ENCODE peak calls at places on chromosomes 4 and X, in four cellular contexts. B is Panc1, K is HepG2, Q is K562. R is an unnamed sample.

GRCh38 chr4:80619070-80619674 is 283.6 kb downstream of the CFAP299 start:
- DNase-seq in B (no peak), K (peak), Q (no peak), R (peak)

GRCh38 chr4:162056947-162057346 is 106.9 kb downstream of the FSTL5 start:
- DNase-seq in B (no peak), K (no peak), Q (no peak), R (no peak)

GRCh38 chrX:29090811-29091210 is 503.6 kb downstream of the IL1RAPL1 start:
- DNase-seq in B (no peak), K (no peak), Q (no peak), R (no peak)

GRCh38 chr4:16667464-16667863 is 231.0 kb downstream of the LDB2 start:
- DNase-seq in B (no peak), K (no peak), Q (no peak), R (no peak)

GRCh38 chr4:159106636-159107035 is 3.8 kb downstream of the RAPGEF2 start:
- DNase-seq in B (no peak), K (no peak), Q (no peak), R (no peak)

GRCh38 chr4:80710748-80711451 is 319.6 kb upstream of the BMP3 start:
- DNase-seq in B (no peak), K (no peak), Q (no peak), R (no peak)

GRCh38 chr4:5758741-5759140 is 47.7 kb downstream of the EVC start:
- DNase-seq in B (peak), K (no peak), Q (no peak), R (peak)

GRCh38 chrX:97806238-97806637 is 922.5 kb downstream of the RPA4 start:
- DNase-seq in B (no peak), K (no peak), Q (no peak), R (no peak)

GRCh38 chrX:110412971-110413726 is 54.5 kb downstream of the RTL9 start:
- DNase-seq in B (no peak), K (peak), Q (peak), R (no peak)

GRCh38 chr4:147683172-147683571 is 791 bp downstream of the PRMT9 start:
- DNase-seq in B (no peak), K (peak), Q (no peak), R (no peak)

GRCh38 chrX:103211012-103211715 is 3.7 kb upstream of the BEX4 start:
- DNase-seq in B (peak), K (peak), Q (no peak), R (peak)

GRCh38 chr4:157992038-157992706 is 180.7 kb downstream of the GASK1B start:
- DNase-seq in B (no peak), K (peak), Q (peak), R (peak)

GRCh38 chr4:82431026-82431745 is 796 bp downstream of the ENOPH1 start:
- DNase-seq in B (no peak), K (no peak), Q (peak), R (no peak)

GRCh38 chrX:95678679-95679078 is 1006.0 kb upstream of the DIAPH2 start:
- DNase-seq in B (no peak), K (no peak), Q (no peak), R (no peak)

GRCh38 chr4:87559090-87559837 is 30.1 kb upstream of the SPARCL1 start:
- DNase-seq in B (no peak), K (no peak), Q (no peak), R (no peak)

GRCh38 chr4:20506827-20507226 is 193.4 kb upstream of the PACRGL start:
- DNase-seq in B (no peak), K (no peak), Q (no peak), R (no peak)

GRCh38 chr4:148205481-148205880 is 236.7 kb downstream of the NR3C2 start:
- DNase-seq in B (no peak), K (no peak), Q (no peak), R (no peak)

GRCh38 chr4:93867416-93868001 is 39.0 kb downstream of the ATOH1 start:
- DNase-seq in B (no peak), K (no peak), Q (no peak), R (no peak)

GRCh38 chr4:114562176-114562904 is 36.3 kb upstream of the UGT8 start:
- DNase-seq in B (no peak), K (no peak), Q (no peak), R (no peak)

GRCh38 chr4:57344296-57344695 is 234.1 kb upstream of the IGFBP7 start:
- DNase-seq in B (no peak), K (no peak), Q (no peak), R (no peak)

GRCh38 chrX:74603040-74603439 is 11.4 kb downstream of the RLIM start:
- DNase-seq in B (no peak), K (no peak), Q (no peak), R (no peak)

GRCh38 chr4:40251366-40251765 is 54.5 kb downstream of the RHOH start:
- DNase-seq in B (no peak), K (no peak), Q (no peak), R (peak)

GRCh38 chr4:105113800-105114199 is 32.9 kb upstream of the TET2 start:
- DNase-seq in B (no peak), K (no peak), Q (no peak), R (no peak)

GRCh38 chr4:133464311-133464710 is 315.2 kb downstream of the PCDH10 start:
- DNase-seq in B (no peak), K (no peak), Q (no peak), R (no peak)

GRCh38 chr4:16721618-16722291 is 176.7 kb downstream of the LDB2 start:
- DNase-seq in B (no peak), K (peak), Q (no peak), R (no peak)

GRCh38 chrX:47361538-47362511 is 8.6 kb upstream of the ZNF157 start:
- DNase-seq in B (no peak), K (peak), Q (peak), R (peak)

GRCh38 chr4:123488916-123489315 is 92.3 kb downstream of the SPRY1 start:
- DNase-seq in B (no peak), K (peak), Q (no peak), R (peak)

GRCh38 chr4:84750260-84750955 is 167.5 kb downstream of the CDS1 start:
- DNase-seq in B (peak), K (peak), Q (peak), R (peak)

GRCh38 chrX:110794601-110795000 is 1.0 kb downstream of the CHRDL1 start:
- DNase-seq in B (no peak), K (no peak), Q (no peak), R (no peak)

GRCh38 chrX:17616936-17617335 is 120.4 kb upstream of the SCML1 start:
- DNase-seq in B (no peak), K (no peak), Q (no peak), R (no peak)
- TF ChIP-seq TCF7L2 in B (no peak), K (no peak), Q (no peak), R (no peak)

GRCh38 chr4:176134670-176135069 is 60.7 kb downstream of the SPATA4 start:
- DNase-seq in B (no peak), K (no peak), Q (no peak), R (no peak)
- TF ChIP-seq CTCF in B (no peak), K (no peak), Q (no peak), R (no peak)

GRCh38 chrX:78769933-78770332 is 22.4 kb downstream of the LPAR4 start:
- DNase-seq in B (no peak), K (no peak), Q (no peak), R (no peak)
- TF ChIP-seq REST in B (no peak), K (no peak), Q (no peak), R (no peak)

GRCh38 chr4:179872751-179873150 is 2370.5 kb upstream of the TENM3 start:
- DNase-seq in B (no peak), K (no peak), Q (no peak), R (no peak)

GRCh38 chr4:179871726-179872125 is 2371.5 kb upstream of the TENM3 start:
- DNase-seq in B (no peak), K (no peak), Q (no peak), R (no peak)

DNA sequence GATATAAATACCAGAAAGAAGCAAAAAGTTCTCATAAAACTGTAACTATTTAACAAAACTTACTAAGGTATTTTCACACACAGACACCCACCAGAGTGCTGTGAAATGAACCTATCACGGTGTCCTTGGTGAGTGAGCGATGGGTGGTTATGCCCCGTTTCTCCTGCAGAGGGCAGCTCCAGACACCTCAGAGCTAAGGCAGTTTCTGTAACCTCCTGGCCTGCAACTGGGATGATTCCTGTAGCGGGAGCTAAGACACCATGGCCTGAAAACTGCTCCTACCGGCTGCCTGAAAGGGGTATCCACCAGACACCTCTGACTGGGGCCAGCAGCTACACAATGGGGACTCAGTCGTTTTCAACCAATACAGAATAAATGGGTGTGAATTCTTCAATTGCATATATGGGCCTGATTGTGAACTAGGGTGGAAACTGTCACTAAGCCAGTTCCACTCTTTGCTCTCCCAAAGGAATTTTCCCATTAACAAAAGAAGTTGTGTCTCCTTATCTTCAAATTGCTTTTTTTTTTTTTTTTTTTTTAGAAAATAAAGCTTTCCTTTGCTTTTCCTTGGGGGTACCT is 2375.8 kb upstream of the TENM3 start:
- DNase-seq in B (peak), K (peak), Q (peak), R (peak)
- TF ChIP-seq TCF7L2 in B (no peak), K (no peak), Q (no peak), R (no peak)

GRCh38 chr4:48109413-48110263 is 24.4 kb downstream of the TXK start:
- DNase-seq in B (peak), K (peak), Q (no peak), R (peak)
- TF ChIP-seq CTCF in B (peak), K (peak), Q (peak), R (peak)

DNA sequence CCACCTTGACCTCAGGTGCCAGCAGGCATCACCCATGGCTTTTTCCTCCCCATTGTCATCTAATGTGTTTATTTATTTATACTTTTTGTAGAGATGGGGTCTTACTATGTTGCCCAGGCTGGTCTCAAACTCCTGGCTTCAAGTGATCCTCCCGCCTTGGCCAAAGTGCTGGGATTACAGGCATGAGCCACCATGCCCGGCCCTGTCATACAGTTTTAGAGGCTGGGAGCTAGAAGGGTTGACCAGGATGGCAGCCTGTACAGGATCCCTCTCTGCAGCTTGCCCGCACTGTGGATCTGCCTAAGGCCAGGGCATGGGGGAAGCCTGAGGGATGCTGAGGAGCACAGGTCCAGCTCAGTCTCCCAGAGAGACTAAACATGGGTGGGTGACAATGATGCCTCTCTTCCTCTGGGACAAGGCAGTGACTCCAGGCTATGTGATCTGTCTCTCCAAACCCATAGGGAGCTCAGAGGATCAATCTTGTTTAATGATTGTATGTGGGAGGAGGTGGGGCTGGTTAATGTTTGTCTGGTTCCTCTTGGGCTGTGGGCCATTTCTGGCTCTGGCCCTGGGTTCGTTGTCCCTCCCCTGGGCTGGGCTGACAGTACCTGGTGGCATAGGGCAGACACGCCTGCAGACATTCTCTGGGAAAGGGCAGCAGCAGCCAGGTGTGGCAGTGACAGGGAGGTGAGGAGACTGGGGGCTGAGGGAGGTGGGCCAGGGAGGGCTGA is 8.3 kb upstream of the GJB1 start:
- DNase-seq in B (no peak), K (peak), Q (no peak), R (no peak)
- TF ChIP-seq REST in B (no peak), K (peak), Q (no peak), R (no peak)

GRCh38 chrX:133185119-133185518 is 33.0 kb downstream of the TFDP3 start:
- DNase-seq in B (no peak), K (no peak), Q (no peak), R (no peak)
- TF ChIP-seq TCF7L2 in B (no peak), K (no peak), Q (no peak), R (no peak)

DNA sequence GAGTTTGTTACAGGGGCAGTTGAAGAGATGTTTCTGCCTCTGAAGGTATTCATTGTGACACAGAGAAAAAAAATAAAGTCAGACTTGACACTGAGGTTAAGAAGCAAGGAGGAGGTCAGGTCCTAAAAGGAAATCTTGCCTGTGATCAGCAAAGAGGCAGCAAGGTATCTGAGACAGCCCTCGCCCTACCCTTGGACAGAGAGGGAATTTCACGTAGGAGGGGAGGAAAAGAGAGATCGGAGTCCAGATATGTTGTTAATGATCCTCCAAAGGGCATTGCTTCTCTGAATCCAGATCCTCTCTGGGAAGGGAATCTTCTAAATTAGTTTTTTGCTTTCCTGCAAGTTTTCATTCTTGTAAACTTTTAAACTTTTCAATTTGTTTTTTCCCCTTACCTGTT is 15.3 kb upstream of the PRR27 start:
- DNase-seq in B (no peak), K (peak), Q (no peak), R (no peak)
- TF ChIP-seq CTCF in B (no peak), K (no peak), Q (no peak), R (no peak)

R was measured in HCT116.